ENCODE peak calls at places on chromosome 20, in six cellular contexts. One of them, this sample, is unnamed.

GRCh38 chr20:62900052-62900691 is 26.1 kb downstream of the DIDO1 start:
- DNase-seq in Right ventricle myocardium superior: peak; percentile 79
- DNase-seq in lower leg skin: peak; percentile 95
- DNase-seq in posterior cingulate gyrus: peak; percentile 82
- DNase-seq in RKO: peak; percentile 82
- DNase-seq in tibial nerve: peak; percentile 49
- DNase-seq in this sample: peak; percentile 73

GRCh38 chr20:4053516-4053919 is 38.2 kb upstream of the RNF24 start:
- DNase-seq in posterior cingulate gyrus: no peak
- DNase-seq in tibial nerve: no peak
- DNase-seq in Right ventricle myocardium superior: no peak
- DNase-seq in RKO: peak; percentile 79
- DNase-seq in lower leg skin: no peak
- DNase-seq in this sample: no peak

GRCh38 chr20:7859371-7859802 is 80.9 kb downstream of the HAO1 start:
- DNase-seq in lower leg skin: no peak
- DNase-seq in tibial nerve: no peak
- DNase-seq in Right ventricle myocardium superior: no peak
- DNase-seq in RKO: peak; percentile 75
- DNase-seq in posterior cingulate gyrus: no peak
- DNase-seq in this sample: no peak

GRCh38 chr20:33373735-33374605 is 27.3 kb downstream of the CDK5RAP1 start:
- DNase-seq in Right ventricle myocardium superior: no peak
- DNase-seq in posterior cingulate gyrus: no peak
- DNase-seq in lower leg skin: no peak
- DNase-seq in tibial nerve: no peak
- DNase-seq in RKO: peak; percentile 42
- DNase-seq in this sample: no peak

GRCh38 chr20:51480507-51481270 is 61.8 kb downstream of the NFATC2 start:
- DNase-seq in RKO: no peak
- DNase-seq in lower leg skin: no peak
- DNase-seq in posterior cingulate gyrus: no peak
- DNase-seq in tibial nerve: no peak
- DNase-seq in Right ventricle myocardium superior: no peak
- DNase-seq in this sample: peak; percentile 85

GRCh38 chr20:50655325-50655880 is 35.9 kb downstream of the RIPOR3 start:
- DNase-seq in RKO: no peak
- DNase-seq in Right ventricle myocardium superior: peak; percentile 86
- DNase-seq in lower leg skin: peak; percentile 90
- DNase-seq in tibial nerve: peak; percentile 55
- DNase-seq in posterior cingulate gyrus: no peak
- DNase-seq in this sample: no peak

GRCh38 chr20:53621482-53622246 is 28.0 kb upstream of the ZNF217 start:
- DNase-seq in RKO: no peak
- DNase-seq in lower leg skin: peak; percentile 92
- DNase-seq in Right ventricle myocardium superior: peak; percentile 53
- DNase-seq in tibial nerve: no peak
- DNase-seq in posterior cingulate gyrus: no peak
- DNase-seq in this sample: no peak

GRCh38 chr20:50169329-50169823 is 15.9 kb upstream of the PEDS1 start:
- DNase-seq in lower leg skin: peak; percentile 97
- DNase-seq in tibial nerve: peak; percentile 87
- DNase-seq in Right ventricle myocardium superior: peak; percentile 87
- DNase-seq in posterior cingulate gyrus: peak; percentile 68
- DNase-seq in RKO: peak; percentile 79
- DNase-seq in this sample: peak; percentile 84